ENCODE peak calls at places on chromosomes 3 and 15, in four cellular contexts. Q is fibroblast of lung, R is hepatocyte, J is DND-41. G is an unnamed sample.
A peak's percentile ranks its signal among the peaks of the same experiment; 100 is the strongest.

GRCh38 chr3:23611737-23612295 is 193.9 kb upstream of the UBE2E1 start:
- DNase-seq in J (no peak), R (peak; percentile 40), Q (peak; percentile 84), G (no peak)

GRCh38 chr3:133662256-133662773 is 574 bp upstream of the TOPBP1 start:
- DNase-seq in R (peak; percentile 64), J (peak; percentile 34), Q (peak; percentile 50), G (peak; percentile 60)

GRCh38 chr3:182243625-182244024 is 531.9 kb downstream of the SOX2 start:
- DNase-seq in Q (no peak), R (no peak), J (no peak), G (no peak)

GRCh38 chr15:71329041-71329440 is 213.8 kb downstream of the THSD4 start:
- DNase-seq in J (no peak), R (no peak), Q (peak; percentile 86), G (no peak)

GRCh38 chr3:42036483-42036823 is 54.7 kb upstream of the TRAK1 start:
- DNase-seq in Q (peak; percentile 96), J (no peak), R (peak; percentile 82), G (peak; percentile 85)

GRCh38 chr15:97728791-97729190 is 231.7 kb upstream of the ARRDC4 start:
- DNase-seq in Q (no peak), R (no peak), J (no peak), G (no peak)

GRCh38 chr15:91561371-91562100 is 292.0 kb upstream of the SLCO3A1 start:
- DNase-seq in J (no peak), R (peak; percentile 8), Q (peak; percentile 97), G (peak; percentile 98)

GRCh38 chr15:64013179-64014043 is 32.9 kb downstream of the DAPK2 start:
- DNase-seq in Q (peak; percentile 55), J (no peak), R (no peak), G (peak; percentile 72)

GRCh38 chr3:19811689-19812088 is 122.3 kb downstream of the EFHB start:
- DNase-seq in J (no peak), R (no peak), Q (no peak), G (no peak)

GRCh38 chr3:187777331-187778046 is 32.2 kb upstream of the BCL6 start:
- DNase-seq in J (peak; percentile 55), R (no peak), Q (peak; percentile 25), G (peak; percentile 75)

GRCh38 chr15:98671060-98672008 is 23.0 kb downstream of the IGF1R start:
- DNase-seq in R (peak; percentile 38), J (no peak), Q (peak; percentile 78), G (no peak)

GRCh38 chr3:152703245-152703900 is 131.6 kb upstream of the P2RY1 start:
- DNase-seq in J (no peak), Q (no peak), R (no peak), G (no peak)

GRCh38 chr3:71521940-71522876 is 61.3 kb downstream of the FOXP1 start:
- DNase-seq in R (no peak), Q (no peak), J (no peak), G (no peak)

GRCh38 chr3:10281951-10282350 is 10.8 kb downstream of the GHRL start:
- DNase-seq in J (no peak), Q (peak; percentile 66), R (no peak), G (no peak)

GRCh38 chr15:32867313-32867626 is 149.5 kb downstream of the GREM1 start:
- DNase-seq in R (no peak), Q (peak; percentile 95), J (no peak), G (peak; percentile 69)

GRCh38 chr3:58323795-58324674 is 8.7 kb upstream of the PXK start:
- DNase-seq in R (no peak), Q (no peak), J (no peak), G (peak; percentile 65)

GRCh38 chr3:190695994-190696393 is 166.5 kb downstream of the GMNC start:
- DNase-seq in R (no peak), J (no peak), Q (no peak), G (no peak)

GRCh38 chr3:49173792-49174170 is 2.4 kb downstream of the KLHDC8B start:
- DNase-seq in J (no peak), R (no peak), Q (peak; percentile 38), G (no peak)

GRCh38 chr3:135081451-135082434 is 286.7 kb downstream of the EPHB1 start:
- DNase-seq in J (no peak), R (no peak), Q (no peak), G (no peak)

GRCh38 chr3:169602482-169602881 is 61.0 kb downstream of the MECOM start:
- DNase-seq in Q (no peak), J (no peak), R (no peak), G (no peak)

GRCh38 chr3:111303760-111304159 is 232.1 kb downstream of the NECTIN3 start:
- DNase-seq in J (no peak), Q (peak; percentile 21), R (no peak), G (peak; percentile 14)

GRCh38 chr3:4866841-4867240 is 112.4 kb upstream of the BHLHE40 start:
- DNase-seq in Q (peak; percentile 34), J (no peak), R (peak; percentile 51), G (peak; percentile 55)

GRCh38 chr3:189267981-189268613 is 96.3 kb downstream of the TPRG1 start:
- DNase-seq in Q (peak; percentile 38), R (no peak), J (no peak), G (peak; percentile 95)

GRCh38 chr15:52803543-52804306 is 13.6 kb upstream of the ONECUT1 start:
- DNase-seq in J (peak; percentile 56), R (no peak), Q (no peak), G (no peak)

GRCh38 chr15:45616901-45617323 is 17.9 kb upstream of the SQOR start:
- DNase-seq in J (no peak), Q (no peak), R (no peak), G (peak; percentile 28)

GRCh38 chr3:147364771-147365170 is 41.6 kb downstream of the ZIC4 start:
- DNase-seq in Q (no peak), J (no peak), R (no peak), G (no peak)
- TF ChIP-seq EZH2 in Q (no peak), J (no peak), R (no peak), G (no peak)

GRCh38 chr3:150419959-150420358 is 11.9 kb downstream of the TSC22D2 start:
- DNase-seq in R (no peak), Q (no peak), J (no peak), G (no peak)
- H3K4me1 ChIP-seq in R (peaks cover 24% of the 10 kb centered on the region), Q (peaks cover 14% of the 10 kb centered on the region), J (peaks cover 11% of the 10 kb centered on the region), G (peaks cover 23% of the 10 kb centered on the region)

DNA sequence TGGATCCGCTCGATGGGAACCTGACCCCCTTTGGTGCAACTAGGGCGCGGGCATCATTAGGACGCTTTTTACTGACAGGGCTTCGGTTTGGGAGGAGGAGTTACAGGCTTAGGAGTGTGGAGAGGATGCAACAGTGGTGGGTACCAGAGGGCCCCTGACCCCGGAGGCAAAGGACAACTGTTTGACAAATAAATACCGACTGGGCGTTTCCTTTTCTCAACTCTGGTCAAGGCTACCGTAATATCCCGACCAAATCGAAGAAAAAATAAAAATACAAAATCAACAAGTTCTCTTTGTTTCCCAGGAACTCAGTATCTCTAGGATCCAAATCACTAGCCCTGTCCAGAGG is 349 bp upstream of the DGKG start:
- DNase-seq in J (no peak), Q (no peak), R (no peak), G (no peak)
- TF ChIP-seq EZH2 in J (no peak), Q (no peak), R (peak; percentile 1), G (no peak)

DNA sequence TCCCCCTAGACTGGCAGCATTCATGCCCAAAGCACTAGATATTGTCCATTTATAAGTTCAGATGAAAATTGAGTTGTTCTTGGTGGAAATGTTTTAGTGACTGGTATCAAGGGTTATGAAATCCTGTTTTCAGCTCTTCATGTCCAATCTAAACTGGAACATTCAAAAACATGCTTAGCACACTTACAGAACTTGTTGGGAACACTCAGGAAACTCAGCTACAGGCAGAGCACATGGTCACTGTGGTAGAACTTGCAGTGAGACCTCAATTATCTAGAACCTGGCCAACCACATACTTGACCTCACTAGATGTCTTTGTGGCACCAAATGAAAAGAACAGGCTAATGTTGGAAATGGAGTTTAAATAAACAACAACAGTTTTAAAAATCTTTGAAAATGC is 88.8 kb downstream of the SMAD3 start:
- DNase-seq in J (no peak), Q (no peak), R (no peak), G (no peak)
- H3K4me1 ChIP-seq in J (no peaks in the 10 kb centered on the region), Q (peaks cover 22% of the 10 kb centered on the region), R (peaks cover 18% of the 10 kb centered on the region), G (peaks cover 13% of the 10 kb centered on the region)

G was measured in mammary epithelial cell.